ENCODE peak calls at places on chromosomes 12 and 14, in eight cellular contexts. One of them, this sample, is unnamed.

GRCh38 chr14:100874411-100875091 is 29.0 kb downstream of the RTL1 start:
- DNase-seq in naive B cell: no peak
- DNase-seq in aorta: peak
- DNase-seq in MM.1S: no peak
- DNase-seq in SHP77: no peak
- DNase-seq in Daoy: no peak
- DNase-seq in epithelial cell of esophagus: no peak
- DNase-seq in ovary: peak
- DNase-seq in this sample: no peak

GRCh38 chr12:27309293-27309994 is 23.2 kb upstream of the BMAL2 start:
- DNase-seq in SHP77: no peak
- DNase-seq in ovary: no peak
- DNase-seq in Daoy: no peak
- DNase-seq in MM.1S: peak
- DNase-seq in naive B cell: no peak
- DNase-seq in aorta: no peak
- DNase-seq in epithelial cell of esophagus: no peak
- DNase-seq in this sample: no peak

GRCh38 chr12:82672811-82673495 is 13.8 kb upstream of the TMTC2 start:
- DNase-seq in epithelial cell of esophagus: no peak
- DNase-seq in aorta: no peak
- DNase-seq in Daoy: no peak
- DNase-seq in MM.1S: no peak
- DNase-seq in SHP77: no peak
- DNase-seq in naive B cell: no peak
- DNase-seq in ovary: no peak
- DNase-seq in this sample: no peak

GRCh38 chr12:75636607-75637006 is 125.2 kb upstream of the KRR1 start:
- DNase-seq in SHP77: no peak
- DNase-seq in aorta: no peak
- DNase-seq in MM.1S: no peak
- DNase-seq in naive B cell: no peak
- DNase-seq in ovary: no peak
- DNase-seq in Daoy: no peak
- DNase-seq in epithelial cell of esophagus: no peak
- DNase-seq in this sample: no peak

GRCh38 chr12:60148109-60148508 is 552.3 kb downstream of the SLC16A7 start:
- DNase-seq in ovary: no peak
- DNase-seq in aorta: no peak
- DNase-seq in MM.1S: no peak
- DNase-seq in naive B cell: no peak
- DNase-seq in epithelial cell of esophagus: peak
- DNase-seq in SHP77: no peak
- DNase-seq in Daoy: no peak
- DNase-seq in this sample: no peak

GRCh38 chr12:45268672-45269406 is 52.9 kb downstream of the ANO6 start:
- DNase-seq in epithelial cell of esophagus: peak
- DNase-seq in ovary: peak
- DNase-seq in aorta: peak
- DNase-seq in naive B cell: no peak
- DNase-seq in MM.1S: peak
- DNase-seq in SHP77: peak
- DNase-seq in Daoy: peak
- DNase-seq in this sample: peak

GRCh38 chr12:64105026-64105425 is 117.1 kb downstream of the KICS2 start:
- DNase-seq in SHP77: no peak
- DNase-seq in naive B cell: no peak
- DNase-seq in Daoy: no peak
- DNase-seq in aorta: no peak
- DNase-seq in ovary: no peak
- DNase-seq in epithelial cell of esophagus: peak
- DNase-seq in MM.1S: no peak
- DNase-seq in this sample: no peak

GRCh38 chr14:79581912-79582576 is 629.3 kb downstream of the DIO2 start:
- DNase-seq in MM.1S: no peak
- DNase-seq in ovary: no peak
- DNase-seq in SHP77: no peak
- DNase-seq in naive B cell: no peak
- DNase-seq in aorta: no peak
- DNase-seq in epithelial cell of esophagus: peak
- DNase-seq in Daoy: no peak
- DNase-seq in this sample: no peak

GRCh38 chr12:32877670-32878459 is 18.7 kb downstream of the PKP2 start:
- DNase-seq in ovary: no peak
- DNase-seq in naive B cell: no peak
- DNase-seq in MM.1S: no peak
- DNase-seq in Daoy: peak
- DNase-seq in SHP77: no peak
- DNase-seq in aorta: peak
- DNase-seq in epithelial cell of esophagus: no peak
- DNase-seq in this sample: peak

GRCh38 chr12:64779349-64779974 is 20.3 kb upstream of the GNS start:
- DNase-seq in aorta: no peak
- DNase-seq in MM.1S: no peak
- DNase-seq in SHP77: no peak
- DNase-seq in Daoy: no peak
- DNase-seq in naive B cell: no peak
- DNase-seq in epithelial cell of esophagus: no peak
- DNase-seq in ovary: no peak
- DNase-seq in this sample: no peak

GRCh38 chr12:69456239-69456638 is 13.9 kb upstream of the FRS2 start:
- DNase-seq in Daoy: no peak
- DNase-seq in epithelial cell of esophagus: no peak
- DNase-seq in naive B cell: no peak
- DNase-seq in SHP77: no peak
- DNase-seq in aorta: no peak
- DNase-seq in ovary: no peak
- DNase-seq in MM.1S: no peak
- DNase-seq in this sample: no peak

GRCh38 chr12:106074706-106075392 is 63.9 kb downstream of the NUAK1 start:
- DNase-seq in epithelial cell of esophagus: no peak
- DNase-seq in aorta: peak
- DNase-seq in Daoy: peak
- DNase-seq in SHP77: no peak
- DNase-seq in MM.1S: no peak
- DNase-seq in naive B cell: no peak
- DNase-seq in ovary: no peak
- DNase-seq in this sample: peak

GRCh38 chr12:13735756-13736155 is 245.6 kb downstream of the GRIN2B start:
- DNase-seq in epithelial cell of esophagus: no peak
- DNase-seq in ovary: no peak
- DNase-seq in MM.1S: no peak
- DNase-seq in aorta: no peak
- DNase-seq in naive B cell: no peak
- DNase-seq in Daoy: no peak
- DNase-seq in SHP77: no peak
- DNase-seq in this sample: no peak

GRCh38 chr12:754238-754816 is 1.9 kb downstream of the WNK1 start:
- DNase-seq in MM.1S: no peak
- DNase-seq in ovary: no peak
- DNase-seq in Daoy: peak
- DNase-seq in aorta: no peak
- DNase-seq in SHP77: no peak
- DNase-seq in naive B cell: no peak
- DNase-seq in epithelial cell of esophagus: peak
- DNase-seq in this sample: no peak

GRCh38 chr14:31388687-31389413 is 31.5 kb downstream of the HEATR5A start:
- DNase-seq in naive B cell: no peak
- DNase-seq in Daoy: no peak
- DNase-seq in ovary: no peak
- DNase-seq in SHP77: no peak
- DNase-seq in epithelial cell of esophagus: no peak
- DNase-seq in MM.1S: peak
- DNase-seq in aorta: no peak
- DNase-seq in this sample: no peak

GRCh38 chr12:63400746-63401145 is 249.7 kb upstream of the AVPR1A start:
- DNase-seq in SHP77: peak
- DNase-seq in ovary: no peak
- DNase-seq in naive B cell: no peak
- DNase-seq in aorta: no peak
- DNase-seq in epithelial cell of esophagus: peak
- DNase-seq in MM.1S: no peak
- DNase-seq in Daoy: peak
- DNase-seq in this sample: no peak

GRCh38 chr14:35287481-35288013 is 4.6 kb upstream of the PSMA6 start:
- DNase-seq in naive B cell: no peak
- DNase-seq in Daoy: peak
- DNase-seq in aorta: no peak
- DNase-seq in SHP77: no peak
- DNase-seq in ovary: no peak
- DNase-seq in epithelial cell of esophagus: peak
- DNase-seq in MM.1S: no peak
- DNase-seq in this sample: no peak

GRCh38 chr12:20212036-20212435 is 156.3 kb upstream of the PDE3A start:
- DNase-seq in ovary: no peak
- DNase-seq in Daoy: no peak
- DNase-seq in aorta: no peak
- DNase-seq in MM.1S: no peak
- DNase-seq in naive B cell: no peak
- DNase-seq in epithelial cell of esophagus: no peak
- DNase-seq in SHP77: no peak
- DNase-seq in this sample: no peak

GRCh38 chr12:111841236-111841749 is 735 bp upstream of the MAPKAPK5 start:
- DNase-seq in Daoy: no peak
- DNase-seq in SHP77: no peak
- DNase-seq in naive B cell: no peak
- DNase-seq in MM.1S: no peak
- DNase-seq in ovary: no peak
- DNase-seq in epithelial cell of esophagus: peak
- DNase-seq in aorta: no peak
- DNase-seq in this sample: no peak